ENCODE peak calls at places on chromosomes 12 and 14, in four cellular contexts. E is stomach, H is substantia nigra, T is upper lobe of right lung. U is an unnamed sample.

GRCh38 chr12:51322452-51322851 is 1.5 kb downstream of the BIN2 start:
- DNase-seq in H (no peak), E (no peak), T (no peak), U (no peak)

GRCh38 chr14:84228702-84229101 is 1301.2 kb upstream of the FLRT2 start:
- DNase-seq in H (no peak), T (no peak), E (no peak), U (no peak)

GRCh38 chr12:116537149-116537904 is 21.9 kb upstream of the MAP1LC3B2 start:
- DNase-seq in T (no peak), H (no peak), E (no peak), U (no peak)

GRCh38 chr14:53902307-53902706 is 54.3 kb downstream of the BMP4 start:
- DNase-seq in H (no peak), T (no peak), E (no peak), U (no peak)

GRCh38 chr12:99029502-99030271 is 384.6 kb downstream of the APAF1 start:
- DNase-seq in E (no peak), T (no peak), H (no peak), U (no peak)

GRCh38 chr14:65230287-65230728 is 128.0 kb upstream of the MAX start:
- DNase-seq in E (peak), H (peak), T (peak), U (peak)

GRCh38 chr12:57224973-57225679 is 4.4 kb upstream of the SHMT2 start:
- DNase-seq in E (peak), H (peak), T (peak), U (no peak)

GRCh38 chr14:101506211-101506920 is 54.9 kb upstream of the DIO3 start:
- DNase-seq in H (no peak), T (peak), E (peak), U (no peak)

GRCh38 chr14:68843471-68844209 is 50.8 kb upstream of the ZFP36L1 start:
- DNase-seq in E (peak), H (peak), T (peak), U (peak)

GRCh38 chr12:107152331-107152730 is 59.0 kb upstream of the CRY1 start:
- DNase-seq in T (no peak), E (no peak), H (no peak), U (no peak)

GRCh38 chr12:56476972-56477432 is 8.6 kb downstream of the SPRYD4 start:
- DNase-seq in E (no peak), H (no peak), T (no peak), U (no peak)

GRCh38 chr14:50082784-50083466 is 33.4 kb downstream of the VCPKMT start:
- DNase-seq in T (peak), H (no peak), E (peak), U (no peak)

GRCh38 chr14:51147183-51147582 is 52.3 kb upstream of the TRIM9 start:
- DNase-seq in H (no peak), T (no peak), E (no peak), U (no peak)

GRCh38 chr12:75852143-75852542 is 179.4 kb downstream of the PHLDA1 start:
- DNase-seq in T (no peak), H (no peak), E (no peak), U (no peak)

GRCh38 chr14:20986811-20987210 is 3.0 kb upstream of the METTL17 start:
- DNase-seq in T (no peak), H (no peak), E (no peak), U (no peak)

GRCh38 chr14:30547388-30548048 is 11.4 kb upstream of the G2E3 start:
- DNase-seq in H (no peak), T (no peak), E (no peak), U (no peak)

GRCh38 chr12:90102957-90103652 is 394.5 kb upstream of the ATP2B1 start:
- DNase-seq in T (no peak), E (no peak), H (no peak), U (no peak)

GRCh38 chr12:47636908-47637780 is 68.7 kb downstream of the RPAP3 start:
- DNase-seq in E (peak), H (no peak), T (peak), U (no peak)

GRCh38 chr14:57982802-57983201 is 116.9 kb upstream of the SLC35F4 start:
- DNase-seq in T (peak), H (no peak), E (no peak), U (no peak)

GRCh38 chr14:37170237-37170636 is 2.2 kb downstream of the SLC25A21 start:
- DNase-seq in E (no peak), H (no peak), T (no peak), U (no peak)

GRCh38 chr14:37172024-37172869 is at the start of gene SLC25A21:
- DNase-seq in E (peak), H (peak), T (peak), U (peak)

GRCh38 chr14:37170993-37171392 is 1.4 kb downstream of the SLC25A21 start:
- DNase-seq in E (no peak), T (no peak), H (no peak), U (no peak)

GRCh38 chr14:37172936-37173613 is 669 bp upstream of the SLC25A21 start:
- DNase-seq in E (no peak), H (no peak), T (no peak), U (no peak)

DNA sequence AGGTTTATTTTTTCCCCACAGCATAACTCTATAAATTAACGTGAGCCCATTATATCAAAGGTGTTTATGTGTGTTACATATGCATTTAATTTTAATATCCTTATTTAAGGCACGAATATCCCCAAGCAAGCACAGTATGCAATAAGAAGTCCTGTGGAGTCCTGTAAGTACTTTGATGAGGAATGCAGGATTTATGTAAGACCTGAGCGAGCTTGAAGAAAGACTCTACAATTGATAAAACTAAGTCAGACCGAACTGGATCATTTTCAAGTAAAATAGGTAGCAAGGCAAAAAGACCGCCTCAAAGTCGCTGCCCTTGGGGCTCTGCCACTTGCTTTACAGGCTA is 755 bp downstream of the SLC25A21 start:
- DNase-seq in H (no peak), E (no peak), T (no peak), U (no peak)
- H3K27ac ChIP-seq in H (peak), E (peak), T (peak), U (no peak)

GRCh38 chr14:94601961-94602391 is 10.2 kb upstream of the SERPINA3 start:
- DNase-seq in H (no peak), E (peak), T (no peak), U (peak)
- H3K27ac ChIP-seq in H (peak), E (peak), T (peak), U (peak)

GRCh38 chr14:100279133-100279532 is 27.1 kb downstream of the SLC25A29 start:
- DNase-seq in T (no peak), E (no peak), H (no peak), U (no peak)
- H3K27ac ChIP-seq in T (no peak), E (no peak), H (no peak), U (no peak)

GRCh38 chr14:103526914-103527248 is 2.1 kb upstream of the TRMT61A start:
- DNase-seq in T (no peak), H (no peak), E (no peak), U (no peak)
- H3K27ac ChIP-seq in T (peak), H (peak), E (peak), U (no peak)

GRCh38 chr14:103073876-103074698 is 9.9 kb upstream of the LBHD2 start:
- DNase-seq in H (no peak), T (peak), E (no peak), U (no peak)

GRCh38 chr14:103071544-103072251 is 12.3 kb upstream of the LBHD2 start:
- DNase-seq in E (no peak), H (no peak), T (peak), U (no peak)

GRCh38 chr14:103073367-103073875 is 10.6 kb upstream of the LBHD2 start:
- DNase-seq in T (peak), E (no peak), H (no peak), U (no peak)

GRCh38 chr14:103072595-103073366 is 11.2 kb upstream of the LBHD2 start:
- DNase-seq in H (no peak), T (peak), E (no peak), U (no peak)

DNA sequence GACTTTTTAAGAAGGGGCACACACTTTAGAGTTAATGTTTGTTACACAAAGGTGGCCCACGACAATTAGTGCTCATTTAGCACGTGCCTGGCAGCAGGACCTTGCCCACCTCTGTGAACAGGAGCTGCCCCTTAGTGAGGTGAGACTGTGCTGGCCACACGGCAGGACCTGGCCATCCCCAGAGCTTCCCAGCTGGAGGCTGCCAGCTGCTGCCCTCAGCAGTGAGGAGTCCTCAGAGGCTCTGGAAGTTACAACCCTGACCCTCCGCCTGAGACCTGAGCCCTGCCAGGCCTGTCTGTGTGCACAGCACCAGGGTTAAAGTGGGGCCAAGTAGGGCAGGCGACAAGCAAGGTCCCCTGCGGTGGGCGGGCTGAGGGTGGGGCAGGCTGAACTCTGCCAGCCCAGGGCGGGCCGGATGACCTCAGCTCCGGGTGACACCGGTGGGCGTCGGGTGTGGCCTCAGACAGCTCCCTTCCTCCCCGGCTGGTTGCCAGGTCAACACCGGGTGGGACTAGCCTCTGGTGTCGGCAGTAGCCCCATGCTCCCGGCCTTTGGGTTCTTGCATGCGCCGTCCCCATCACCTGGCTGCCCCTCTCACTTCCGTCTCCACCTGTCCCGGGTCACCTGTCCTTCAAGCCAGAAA is 9.2 kb upstream of the LBHD2 start:
- DNase-seq in H (no peak), T (peak), E (peak), U (no peak)
- H3K27ac ChIP-seq in H (no peak), T (peak), E (peak), U (no peak)

DNA sequence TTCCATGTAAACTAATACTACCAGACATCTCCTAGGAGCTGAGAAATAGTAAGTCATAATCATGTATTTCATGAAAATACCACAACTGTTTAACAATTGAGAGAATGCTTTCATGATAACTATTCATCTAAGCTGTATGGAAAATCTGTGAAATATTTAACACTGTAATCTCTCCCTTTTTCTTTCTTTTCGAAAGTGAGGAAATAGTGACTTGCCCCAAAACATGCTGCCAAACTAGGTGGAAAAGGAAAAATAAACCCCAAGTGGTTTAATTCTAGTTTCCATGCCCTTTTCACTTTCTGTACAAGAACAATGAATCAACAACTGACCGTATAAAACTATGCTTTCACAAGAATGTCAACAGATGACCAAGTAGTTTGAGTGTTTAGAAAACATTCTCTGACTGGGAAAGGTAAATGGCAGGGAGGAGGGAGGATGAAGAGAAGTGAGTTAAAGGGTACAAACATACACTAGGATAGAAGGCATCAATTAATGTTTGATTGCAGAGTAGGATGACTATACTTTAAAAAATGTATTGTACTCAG is 147.5 kb upstream of the AVPR1A start:
- DNase-seq in T (no peak), H (no peak), E (no peak), U (no peak)
- H3K27ac ChIP-seq in T (no peak), H (no peak), E (no peak), U (no peak)